ENCODE peak calls at places on chromosomes 1 and 21, in seven cellular contexts. Y is amniotic stem cell, O is HFF-Myc, R is EL, Z is astrocyte, K is pons, C is iPS DF 19.7. M is an unnamed sample.

GRCh38 chr1:223843934-223844333 is 1.8 kb downstream of the TP53BP2 start:
- DNase-seq in K (no peak), Z (no peak), R (no peak), Y (no peak), C (no peak), O (no peak), M (no peak)

GRCh38 chr1:183244466-183244865 is 58.4 kb downstream of the LAMC2 start:
- DNase-seq in R (peak; percentile 18), C (no peak), K (no peak), Z (no peak), Y (no peak), O (no peak), M (peak; percentile 55)

GRCh38 chr21:32383812-32384211 is 9.0 kb downstream of the URB1 start:
- DNase-seq in C (no peak), K (no peak), R (no peak), O (no peak), Z (no peak), Y (no peak), M (no peak)

GRCh38 chr1:152186556-152187285 is 27.7 kb upstream of the RPTN start:
- DNase-seq in C (no peak), R (no peak), O (no peak), K (no peak), Y (no peak), Z (peak; percentile 36), M (no peak)

GRCh38 chr1:67659229-67659628 is 25.8 kb upstream of the GADD45A start:
- DNase-seq in Z (no peak), O (no peak), Y (no peak), K (no peak), R (no peak), C (no peak), M (no peak)

GRCh38 chr1:156319664-156320063 is 18.4 kb downstream of the CCT3 start:
- DNase-seq in Y (no peak), K (peak; percentile 17), C (no peak), Z (no peak), O (no peak), R (peak; percentile 47), M (peak; percentile 53)

GRCh38 chr1:147201276-147201675 is 23.9 kb downstream of the FMO5 start:
- DNase-seq in O (no peak), Y (no peak), R (no peak), Z (no peak), K (no peak), C (no peak), M (no peak)

GRCh38 chr1:183124259-183124658 is 61.8 kb upstream of the LAMC2 start:
- DNase-seq in Y (no peak), Z (no peak), O (no peak), K (no peak), C (no peak), R (no peak), M (no peak)

GRCh38 chr21:35971824-35972223 is 88.5 kb downstream of the SETD4 start:
- DNase-seq in R (no peak), Z (no peak), C (no peak), O (no peak), Y (no peak), K (no peak), M (no peak)

GRCh38 chr1:237769916-237770315 is 120.8 kb downstream of the ZP4 start:
- DNase-seq in O (no peak), Y (no peak), C (no peak), Z (no peak), K (no peak), R (no peak), M (no peak)

GRCh38 chr1:27571439-27572018 is 32.4 kb downstream of the AHDC1 start:
- DNase-seq in O (no peak), C (no peak), R (no peak), Y (no peak), K (no peak), Z (no peak), M (no peak)

GRCh38 chr1:241181471-241181870 is 175.5 kb downstream of the RGS7 start:
- DNase-seq in Z (no peak), O (no peak), K (no peak), C (no peak), R (no peak), Y (no peak), M (no peak)

GRCh38 chr1:21362096-21362495 is 71.8 kb upstream of the ECE1 start:
- DNase-seq in O (no peak), R (no peak), K (peak; percentile 80), Y (no peak), C (no peak), Z (no peak), M (no peak)

GRCh38 chr21:14826630-14827029 is 238.2 kb downstream of the NRIP1 start:
- DNase-seq in Y (no peak), K (no peak), C (no peak), Z (no peak), O (no peak), R (no peak), M (no peak)

GRCh38 chr1:225848044-225848955 is 33.9 kb downstream of the TMEM63A start:
- DNase-seq in Y (no peak), K (peak; percentile 95), R (no peak), C (no peak), O (no peak), Z (no peak), M (peak; percentile 39)

GRCh38 chr21:41478319-41479177 is 29.4 kb downstream of the TMPRSS2 start:
- DNase-seq in R (no peak), C (no peak), K (no peak), Y (no peak), O (no peak), Z (peak; percentile 18), M (peak; percentile 22)

GRCh38 chr1:41327383-41327999 is 33.7 kb upstream of the FOXO6 start:
- DNase-seq in Z (no peak), K (no peak), O (no peak), C (no peak), R (no peak), Y (no peak), M (no peak)

GRCh38 chr1:154758346-154758745 is 111.7 kb downstream of the KCNN3 start:
- DNase-seq in Z (no peak), Y (no peak), K (no peak), C (no peak), O (no peak), R (no peak), M (no peak)

GRCh38 chr1:88976235-88976634 is 16.2 kb downstream of the KYAT3 start:
- DNase-seq in O (no peak), R (no peak), C (no peak), K (no peak), Z (no peak), Y (no peak), M (no peak)

GRCh38 chr1:24155011-24155782 is 12.3 kb upstream of the IL22RA1 start:
- DNase-seq in K (no peak), R (no peak), Y (no peak), C (no peak), Z (no peak), O (no peak), M (no peak)

GRCh38 chr1:86207323-86207722 is 50.8 kb upstream of the COL24A1 start:
- DNase-seq in Z (peak; percentile 96), Y (peak; percentile 32), R (peak; percentile 93), K (no peak), C (no peak), O (peak; percentile 74), M (peak; percentile 92)

GRCh38 chr1:89519779-89520358 is 4.8 kb upstream of the LRRC8B start:
- DNase-seq in Z (no peak), Y (no peak), R (peak; percentile 22), K (no peak), C (no peak), O (no peak), M (peak; percentile 24)

GRCh38 chr1:33455537-33456301 is 16.7 kb upstream of the ZSCAN20 start:
- DNase-seq in C (peak; percentile 35), K (peak; percentile 88), O (peak; percentile 75), R (peak; percentile 81), Z (peak; percentile 74), Y (peak; percentile 60), M (peak; percentile 72)

GRCh38 chr1:27575861-27576331 is 28.0 kb downstream of the AHDC1 start:
- DNase-seq in K (no peak), R (peak; percentile 65), Y (no peak), C (no peak), Z (no peak), O (no peak), M (peak; percentile 94)

GRCh38 chr1:36349241-36349671 is 25.8 kb upstream of the EVA1B start:
- DNase-seq in R (peak; percentile 60), C (no peak), Y (no peak), K (no peak), O (no peak), Z (peak; percentile 46), M (peak; percentile 9)

GRCh38 chr1:162139398-162139685 is 69.9 kb downstream of the NOS1AP start:
- DNase-seq in Y (no peak), R (no peak), C (no peak), O (no peak), K (peak; percentile 92), Z (no peak), M (no peak)

GRCh38 chr1:216389774-216390173 is 33.5 kb downstream of the USH2A start:
- DNase-seq in O (no peak), K (no peak), R (no peak), C (no peak), Y (no peak), Z (no peak), M (no peak)

GRCh38 chr1:170075186-170075585 is 691 bp upstream of the KIFAP3 start:
- DNase-seq in C (no peak), Z (no peak), K (no peak), R (no peak), Y (no peak), O (no peak), M (no peak)

GRCh38 chr1:23799570-23800395 is 771 bp downstream of the GALE start:
- DNase-seq in K (no peak), Z (peak; percentile 69), Y (no peak), R (peak; percentile 80), C (no peak), O (no peak), M (peak; percentile 71)

GRCh38 chr1:112689842-112690237 is 15.4 kb downstream of the MOV10 start:
- DNase-seq in Z (no peak), O (no peak), R (no peak), Y (no peak), K (no peak), C (no peak), M (no peak)